ENCODE peak calls at places on chromosomes 7 and 10, in four cellular contexts. One of them, this sample, is unnamed.

GRCh38 chr7:141115949-141116348 is 42.1 kb downstream of the TMEM178B start:
- DNase-seq in ACHN: no peak
- DNase-seq in GF-D8: no peak
- DNase-seq in DMS53: peak
- DNase-seq in this sample: no peak

GRCh38 chr7:151085691-151086620 is at the start of gene AGAP3:
- DNase-seq in ACHN: peak
- DNase-seq in GF-D8: peak
- DNase-seq in DMS53: peak
- DNase-seq in this sample: peak

GRCh38 chr10:132396495-132397035 is 435 bp upstream of the PWWP2B start:
- DNase-seq in ACHN: peak
- DNase-seq in DMS53: peak
- DNase-seq in GF-D8: no peak
- DNase-seq in this sample: peak

GRCh38 chr7:7221602-7222038 is 39.3 kb downstream of the C1GALT1 start:
- DNase-seq in DMS53: peak
- DNase-seq in ACHN: no peak
- DNase-seq in GF-D8: no peak
- DNase-seq in this sample: no peak

GRCh38 chr7:32809347-32809746 is 82.2 kb downstream of the KBTBD2 start:
- DNase-seq in GF-D8: no peak
- DNase-seq in DMS53: no peak
- DNase-seq in ACHN: no peak
- DNase-seq in this sample: no peak

GRCh38 chr10:88537337-88537736 is 45.8 kb downstream of the RNLS start:
- DNase-seq in ACHN: no peak
- DNase-seq in DMS53: no peak
- DNase-seq in GF-D8: no peak
- DNase-seq in this sample: no peak

GRCh38 chr7:67019562-67020390 is 23.1 kb downstream of the TYW1 start:
- DNase-seq in DMS53: peak
- DNase-seq in ACHN: no peak
- DNase-seq in GF-D8: peak
- DNase-seq in this sample: no peak

GRCh38 chr7:17206354-17206905 is 92.0 kb upstream of the AHR start:
- DNase-seq in ACHN: no peak
- DNase-seq in GF-D8: peak
- DNase-seq in DMS53: peak
- DNase-seq in this sample: no peak

GRCh38 chr10:97572214-97572989 is at the start of gene ANKRD2:
- DNase-seq in ACHN: peak
- DNase-seq in GF-D8: peak
- DNase-seq in DMS53: peak
- DNase-seq in this sample: no peak

GRCh38 chr7:148799893-148800545 is 84.1 kb downstream of the EZH2 start:
- DNase-seq in GF-D8: no peak
- DNase-seq in ACHN: no peak
- DNase-seq in DMS53: no peak
- DNase-seq in this sample: no peak

GRCh38 chr10:103859161-103860141 is 4.1 kb upstream of the SH3PXD2A start:
- DNase-seq in GF-D8: no peak
- DNase-seq in DMS53: peak
- DNase-seq in ACHN: peak
- DNase-seq in this sample: no peak

GRCh38 chr10:79308969-79309665 is 38.2 kb upstream of the PPIF start:
- DNase-seq in ACHN: no peak
- DNase-seq in DMS53: no peak
- DNase-seq in GF-D8: no peak
- DNase-seq in this sample: no peak

GRCh38 chr10:102595293-102595692 is 49.0 kb upstream of the TRIM8 start:
- DNase-seq in GF-D8: no peak
- DNase-seq in DMS53: no peak
- DNase-seq in ACHN: no peak
- DNase-seq in this sample: no peak

GRCh38 chr7:157855452-157856213 is 518.8 kb downstream of the DNAJB6 start:
- DNase-seq in ACHN: no peak
- DNase-seq in DMS53: no peak
- DNase-seq in GF-D8: no peak
- DNase-seq in this sample: no peak

GRCh38 chr7:116836080-116836479 is 26.3 kb upstream of the CAPZA2 start:
- DNase-seq in GF-D8: no peak
- DNase-seq in ACHN: no peak
- DNase-seq in DMS53: no peak
- DNase-seq in this sample: no peak

GRCh38 chr10:18140957-18141888 is 999 bp downstream of the CACNB2 start:
- DNase-seq in GF-D8: no peak
- DNase-seq in ACHN: no peak
- DNase-seq in DMS53: peak
- DNase-seq in this sample: no peak

GRCh38 chr7:140209866-140210609 is 33.3 kb upstream of the KDM7A start:
- DNase-seq in GF-D8: no peak
- DNase-seq in DMS53: no peak
- DNase-seq in ACHN: no peak
- DNase-seq in this sample: no peak

GRCh38 chr7:112580717-112581435 is 100.1 kb downstream of the LSMEM1 start:
- DNase-seq in DMS53: no peak
- DNase-seq in ACHN: no peak
- DNase-seq in GF-D8: no peak
- DNase-seq in this sample: no peak

GRCh38 chr10:131870411-131870810 is 30.4 kb upstream of the PPP2R2D start:
- DNase-seq in ACHN: no peak
- DNase-seq in DMS53: no peak
- DNase-seq in GF-D8: no peak
- DNase-seq in this sample: no peak

GRCh38 chr10:30027057-30028005 is 32.1 kb downstream of the JCAD start:
- DNase-seq in GF-D8: peak
- DNase-seq in DMS53: peak
- DNase-seq in ACHN: no peak
- DNase-seq in this sample: peak

GRCh38 chr7:121504478-121504877 is 108.4 kb upstream of the FAM3C start:
- DNase-seq in GF-D8: no peak
- DNase-seq in ACHN: peak
- DNase-seq in DMS53: peak
- DNase-seq in this sample: no peak

GRCh38 chr10:7475046-7475860 is 64.4 kb upstream of the SFMBT2 start:
- DNase-seq in GF-D8: no peak
- DNase-seq in DMS53: no peak
- DNase-seq in ACHN: no peak
- DNase-seq in this sample: no peak

GRCh38 chr7:21923663-21924062 is 22.0 kb downstream of the CDCA7L start:
- DNase-seq in GF-D8: no peak
- DNase-seq in DMS53: peak
- DNase-seq in ACHN: no peak
- DNase-seq in this sample: no peak

GRCh38 chr7:100674441-100675407 is 1.2 kb downstream of the GNB2 start:
- DNase-seq in GF-D8: no peak
- DNase-seq in DMS53: peak
- DNase-seq in ACHN: peak
- DNase-seq in this sample: no peak

GRCh38 chr7:42065942-42066341 is 171.1 kb downstream of the GLI3 start:
- DNase-seq in GF-D8: no peak
- DNase-seq in DMS53: no peak
- DNase-seq in ACHN: no peak
- DNase-seq in this sample: no peak

GRCh38 chr10:46552526-46553237 is 3.8 kb downstream of the GPRIN2 start:
- DNase-seq in DMS53: peak
- DNase-seq in GF-D8: no peak
- DNase-seq in ACHN: no peak
- DNase-seq in this sample: no peak

GRCh38 chr7:27677912-27678612 is 15.4 kb upstream of the HIBADH start:
- DNase-seq in ACHN: peak
- DNase-seq in GF-D8: no peak
- DNase-seq in DMS53: peak
- DNase-seq in this sample: no peak

GRCh38 chr10:43905502-43906236 is 257.0 kb upstream of the ZNF32 start:
- DNase-seq in ACHN: no peak
- DNase-seq in GF-D8: no peak
- DNase-seq in DMS53: no peak
- DNase-seq in this sample: no peak

GRCh38 chr10:12196531-12197211 is 683 bp downstream of the CDC123 start:
- DNase-seq in ACHN: no peak
- DNase-seq in GF-D8: no peak
- DNase-seq in DMS53: no peak
- DNase-seq in this sample: no peak

GRCh38 chr7:74466196-74466813 is 12.6 kb downstream of the GTF2IRD1 start:
- DNase-seq in ACHN: no peak
- DNase-seq in GF-D8: no peak
- DNase-seq in DMS53: no peak
- DNase-seq in this sample: no peak

GRCh38 chr10:22631646-22632278 is 82.6 kb downstream of the PIP4K2A start:
- DNase-seq in DMS53: peak
- DNase-seq in ACHN: peak
- DNase-seq in GF-D8: no peak
- DNase-seq in this sample: no peak

GRCh38 chr10:102555781-102556328 is 52.1 kb downstream of the SUFU start:
- DNase-seq in DMS53: no peak
- DNase-seq in GF-D8: no peak
- DNase-seq in ACHN: no peak
- DNase-seq in this sample: no peak

GRCh38 chr7:6656413-6656812 is 19.3 kb downstream of the ZNF316 start:
- DNase-seq in DMS53: no peak
- DNase-seq in ACHN: no peak
- DNase-seq in GF-D8: no peak
- DNase-seq in this sample: no peak

This sample was measured in effector memory CD4-positive, alpha-beta T cell.